ENCODE peak calls at places on chromosome 21, in four cellular contexts. H, J, A and V are unnamed samples.

GRCh38 chr21:35026617-35027557 is 22.2 kb downstream of the RUNX1 start:
- DNase-seq in H (no peak), J (no peak), A (peak), V (peak)

GRCh38 chr21:26170471-26171309 is at the start of gene APP:
- DNase-seq in H (no peak), J (peak), A (peak), V (peak)

GRCh38 chr21:31923756-31924155 is 50.9 kb downstream of the HUNK start:
- DNase-seq in H (no peak), J (no peak), A (no peak), V (no peak)

GRCh38 chr21:39647476-39647875 is 34.7 kb downstream of the B3GALT5 start:
- DNase-seq in H (no peak), J (no peak), A (no peak), V (no peak)

GRCh38 chr21:46626536-46627302 is 8.8 kb upstream of the PRMT2 start:
- DNase-seq in H (no peak), J (no peak), A (no peak), V (peak)

GRCh38 chr21:34844924-34845238 is 176.1 kb downstream of the CLIC6 start:
- DNase-seq in H (no peak), J (no peak), A (no peak), V (no peak)

GRCh38 chr21:34822209-34822608 is 153.4 kb downstream of the CLIC6 start:
- DNase-seq in H (no peak), J (no peak), A (no peak), V (no peak)

GRCh38 chr21:34184232-34184631 is 110.9 kb downstream of the MRPS6 start:
- DNase-seq in H (no peak), J (no peak), A (no peak), V (no peak)

GRCh38 chr21:15706686-15707085 is 23.1 kb upstream of the USP25 start:
- DNase-seq in H (no peak), J (no peak), A (no peak), V (no peak)

GRCh38 chr21:29753216-29753615 is 186.6 kb downstream of the GRIK1 start:
- DNase-seq in H (no peak), J (no peak), A (no peak), V (no peak)

GRCh38 chr21:35028451-35028757 is 20.7 kb downstream of the RUNX1 start:
- DNase-seq in H (no peak), J (no peak), A (no peak), V (no peak)

GRCh38 chr21:38326429-38326828 is 69.6 kb downstream of the KCNJ15 start:
- DNase-seq in H (no peak), J (no peak), A (no peak), V (no peak)

GRCh38 chr21:30831194-30831765 is 1.7 kb upstream of the KRTAP7-1 start:
- DNase-seq in H (no peak), J (peak), A (peak), V (peak)

GRCh38 chr21:28669331-28669730 is 323.3 kb downstream of the LTN1 start:
- DNase-seq in H (no peak), J (no peak), A (no peak), V (no peak)

GRCh38 chr21:28485301-28486022 is 507.2 kb downstream of the LTN1 start:
- DNase-seq in H (no peak), J (no peak), A (no peak), V (no peak)

GRCh38 chr21:29293495-29293894 is 5.2 kb upstream of the BACH1 start:
- DNase-seq in H (peak), J (no peak), A (no peak), V (no peak)

GRCh38 chr21:20083925-20084324 is 914.3 kb upstream of the NCAM2 start:
- DNase-seq in H (no peak), J (no peak), A (no peak), V (no peak)

GRCh38 chr21:31557421-31557955 is 102.0 kb upstream of the SOD1 start:
- DNase-seq in H (no peak), J (no peak), A (no peak), V (no peak)

GRCh38 chr21:28633803-28634572 is 358.7 kb downstream of the LTN1 start:
- DNase-seq in H (no peak), J (no peak), A (no peak), V (no peak)

GRCh38 chr21:26085100-26085499 is 85.5 kb downstream of the APP start:
- DNase-seq in H (no peak), J (no peak), A (no peak), V (no peak)

GRCh38 chr21:29499734-29500343 is 201.1 kb downstream of the BACH1 start:
- DNase-seq in H (no peak), J (peak), A (peak), V (peak)

GRCh38 chr21:16304700-16305099 is 574.9 kb downstream of the USP25 start:
- DNase-seq in H (no peak), J (no peak), A (no peak), V (no peak)

GRCh38 chr21:38291875-38292274 is 35.1 kb downstream of the KCNJ15 start:
- DNase-seq in H (no peak), J (no peak), A (no peak), V (no peak)

GRCh38 chr21:35198004-35198403 is 148.9 kb upstream of the RUNX1 start:
- DNase-seq in H (no peak), J (no peak), A (no peak), V (no peak)

GRCh38 chr21:15841856-15842564 is 112.2 kb downstream of the USP25 start:
- DNase-seq in H (no peak), J (no peak), A (no peak), V (no peak)

GRCh38 chr21:20790113-20790512 is 208.1 kb upstream of the NCAM2 start:
- DNase-seq in H (no peak), J (no peak), A (no peak), V (no peak)

GRCh38 chr21:35548904-35549615 is 500.0 kb upstream of the RUNX1 start:
- DNase-seq in H (no peak), J (no peak), A (no peak), V (no peak)

GRCh38 chr21:15080504-15080903 is 15.7 kb upstream of the NRIP1 start:
- DNase-seq in H (no peak), J (no peak), A (no peak), V (no peak)

GRCh38 chr21:15051652-15052554 is 12.9 kb downstream of the NRIP1 start:
- DNase-seq in H (no peak), J (no peak), A (no peak), V (no peak)

GRCh38 chr21:14889080-14889805 is 175.6 kb downstream of the NRIP1 start:
- DNase-seq in H (no peak), J (no peak), A (no peak), V (peak)

GRCh38 chr21:44272231-44272858 is 10.6 kb upstream of the DNMT3L start:
- DNase-seq in H (no peak), J (no peak), A (no peak), V (no peak)

GRCh38 chr21:25635310-25635709 is 3.7 kb upstream of the JAM2 start:
- DNase-seq in H (no peak), J (no peak), A (no peak), V (no peak)

GRCh38 chr21:36004441-36004840 is 55.9 kb downstream of the SETD4 start:
- DNase-seq in H (peak), J (no peak), A (peak), V (no peak)

GRCh38 chr21:38293113-38293512 is 36.3 kb downstream of the KCNJ15 start:
- DNase-seq in H (no peak), J (no peak), A (no peak), V (no peak)

GRCh38 chr21:45320991-45321656 is 33.4 kb upstream of the POFUT2 start:
- DNase-seq in H (no peak), J (no peak), A (no peak), V (no peak)
- TF ChIP-seq FOXK2 in H (no peak), J (no peak), A (no peak), V (no peak)

DNA sequence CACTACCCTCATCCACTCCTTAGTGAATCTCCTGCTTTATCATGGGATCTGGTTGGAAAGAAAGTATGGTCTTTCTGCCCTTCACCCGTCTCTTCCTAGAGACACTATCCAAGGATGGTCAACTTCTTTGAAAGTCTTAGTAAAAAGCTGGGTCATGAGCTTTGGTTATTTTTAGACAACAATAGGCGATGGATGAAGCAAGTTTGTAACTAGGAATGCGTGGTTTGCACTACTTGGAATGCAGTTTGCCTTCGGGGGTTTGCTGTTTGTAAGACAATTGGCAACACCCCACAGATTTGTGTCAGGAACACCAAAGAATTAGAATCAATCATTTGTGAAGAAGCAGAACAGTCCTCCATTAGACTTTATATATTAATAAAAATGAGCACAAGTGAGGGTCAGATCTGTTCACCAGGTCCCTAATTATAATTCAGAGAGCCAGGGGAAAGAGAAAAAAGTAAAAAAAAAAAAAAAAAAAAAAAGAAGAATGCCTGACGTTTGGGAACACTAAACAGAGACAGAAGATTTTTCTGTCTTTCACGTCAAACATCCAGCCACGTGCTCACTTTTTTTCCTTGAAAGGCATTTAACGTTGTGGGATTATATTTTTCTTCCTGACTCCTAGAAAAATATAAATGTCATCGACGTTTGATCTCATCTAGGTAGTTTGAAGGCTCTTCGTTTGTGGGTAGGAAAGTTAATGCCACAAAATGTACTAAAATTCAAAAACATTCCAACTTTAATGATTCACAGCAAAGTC is 60.7 kb upstream of the BTG3 start:
- DNase-seq in H (no peak), J (no peak), A (no peak), V (no peak)
- TF ChIP-seq FOXK2 in H (no peak), J (no peak), A (no peak), V (no peak)

GRCh38 chr21:32991299-32991850 is 34.4 kb upstream of the OLIG2 start:
- DNase-seq in H (no peak), J (no peak), A (no peak), V (no peak)
- TF ChIP-seq FOXK2 in H (no peak), J (no peak), A (no peak), V (no peak)

DNA sequence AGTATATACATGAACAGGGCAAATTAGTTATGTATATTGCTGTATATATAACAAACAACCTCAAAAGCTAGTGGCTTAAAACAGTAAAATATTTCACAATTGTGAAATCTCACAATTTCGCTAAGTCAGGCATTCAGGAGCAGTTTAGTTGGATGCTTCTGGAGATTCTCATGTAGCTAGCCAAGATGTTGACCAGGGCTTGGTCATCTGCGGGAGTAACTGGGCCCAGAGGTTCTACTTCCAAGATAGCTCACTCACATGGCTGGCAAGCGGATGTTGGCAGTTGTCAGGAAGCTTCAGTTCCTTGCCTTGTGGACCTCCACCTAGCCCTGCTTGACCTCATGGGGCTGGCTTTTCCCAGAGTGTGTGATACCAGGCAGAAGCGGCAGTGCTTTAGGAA is 95.6 kb downstream of the TTC3 start:
- DNase-seq in H (no peak), J (no peak), A (no peak), V (no peak)
- TF ChIP-seq FOXK2 in H (no peak), J (no peak), A (no peak), V (no peak)

DNA sequence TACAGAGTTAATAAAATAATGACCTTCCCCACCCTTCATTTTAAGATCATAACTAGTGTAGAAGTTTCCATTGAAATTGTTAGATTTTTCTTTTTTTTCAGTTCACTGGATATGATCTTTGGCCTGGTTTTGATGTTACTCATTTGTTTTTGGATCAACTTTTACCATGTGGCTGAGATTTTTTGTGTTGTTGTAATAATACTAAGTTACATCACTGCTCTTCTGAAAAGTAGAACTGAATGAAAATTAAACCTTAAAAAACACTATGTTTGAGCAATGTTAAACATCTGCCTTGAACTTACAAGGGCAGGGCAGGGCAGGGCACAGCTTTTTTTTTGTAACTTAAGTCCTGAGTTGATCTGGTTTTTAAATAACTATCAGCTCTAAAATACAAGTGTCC is 204.8 kb upstream of the ADAMTS5 start:
- DNase-seq in H (no peak), J (no peak), A (no peak), V (no peak)
- TF ChIP-seq FOXK2 in H (no peak), J (no peak), A (no peak), V (no peak)

GRCh38 chr21:42370894-42371654 is 4.7 kb upstream of the TFF1 start:
- DNase-seq in H (no peak), J (no peak), A (peak), V (no peak)

GRCh38 chr21:42373908-42374455 is 7.6 kb upstream of the TFF1 start:
- DNase-seq in H (no peak), J (no peak), A (no peak), V (no peak)

GRCh38 chr21:42374457-42374856 is 8.1 kb upstream of the TFF1 start:
- DNase-seq in H (no peak), J (no peak), A (no peak), V (no peak)

GRCh38 chr21:42375141-42375905 is 9.0 kb upstream of the TFF1 start:
- DNase-seq in H (no peak), J (no peak), A (no peak), V (no peak)

DNA sequence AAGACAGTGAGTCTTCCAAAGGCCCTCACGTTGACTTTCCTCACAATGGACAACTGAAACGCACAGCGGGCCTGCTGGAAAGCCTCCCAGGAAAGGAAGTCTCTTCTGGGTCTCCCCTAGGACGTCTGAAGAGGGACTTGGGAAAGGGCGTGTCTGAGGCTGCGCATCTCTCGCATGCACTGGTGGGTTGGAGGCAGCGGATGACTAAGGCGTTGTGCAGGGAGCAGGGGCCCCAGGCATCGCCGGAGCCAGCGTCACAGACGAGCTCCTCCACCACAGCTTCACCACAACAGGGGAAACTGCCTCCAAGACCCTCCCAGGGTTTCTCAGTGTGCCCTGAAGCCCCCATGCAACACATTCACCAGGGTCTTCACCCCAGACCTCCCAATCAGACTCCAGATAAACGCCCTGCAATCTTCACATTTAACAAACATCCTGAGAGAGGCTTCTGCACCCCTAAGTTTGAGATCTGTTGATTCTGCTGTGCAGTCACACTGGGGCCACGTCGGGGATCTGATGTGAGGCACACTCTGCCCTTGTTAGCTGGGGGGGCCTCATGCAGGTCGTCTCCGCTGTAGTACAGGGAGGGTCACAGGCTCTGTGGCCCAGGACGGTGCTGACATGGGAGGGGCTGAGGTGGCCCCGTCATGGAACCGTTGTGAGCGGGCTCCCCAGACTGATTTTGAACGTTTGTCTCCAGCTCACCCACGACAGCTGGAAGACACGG is 7.0 kb upstream of the TFF1 start:
- DNase-seq in H (no peak), J (no peak), A (peak), V (no peak)
- TF ChIP-seq FOXK2 in H (no peak), J (no peak), A (no peak), V (no peak)